ENCODE peak calls at places on chromosomes 2 and 18, in ten cellular contexts. A is stomach, E is lower lobe of right lung, R is right cardiac atrium, T is aorta, H is AG04450, P is brain microvascular endothelial cell, Y is body of pancreas, G is astrocyte, J is spleen. Q is an unnamed sample.

GRCh38 chr2:219461669-219462068 is 27.0 kb downstream of the SPEG start:
- DNase-seq in E (no peak), R (peak; percentile 13), A (no peak), P (no peak), Y (no peak), J (no peak), G (no peak), T (no peak), H (no peak), Q (no peak)

GRCh38 chr18:13605901-13606300 is 120.5 kb downstream of the FAM210A start:
- DNase-seq in A (no peak), R (no peak), P (no peak), H (no peak), Y (no peak), J (peak; percentile 41), E (no peak), T (no peak), G (no peak), Q (no peak)

GRCh38 chr2:74109551-74109950 is 38.2 kb downstream of the BOLA3 start:
- DNase-seq in T (no peak), R (no peak), A (no peak), G (no peak), H (no peak), E (no peak), Y (no peak), P (no peak), J (no peak), Q (no peak)

GRCh38 chr2:75200140-75200985 is 1.0 kb upstream of the TACR1 start:
- DNase-seq in Y (peak; percentile 87), R (peak; percentile 63), H (no peak), A (peak; percentile 79), J (peak; percentile 79), G (peak; percentile 39), E (peak; percentile 72), T (peak; percentile 87), P (no peak), Q (peak; percentile 65)

GRCh38 chr18:36078751-36079529 is 11.6 kb upstream of the RPRD1A start:
- DNase-seq in A (no peak), G (peak; percentile 82), H (peak; percentile 30), E (no peak), P (peak; percentile 74), R (no peak), T (no peak), Y (no peak), J (no peak), Q (peak; percentile 49)

GRCh38 chr2:145323512-145323911 is 803.6 kb upstream of the ZEB2 start:
- DNase-seq in T (no peak), P (no peak), H (no peak), E (no peak), J (no peak), R (no peak), A (no peak), Y (no peak), G (peak; percentile 54), Q (peak; percentile 51)

GRCh38 chr18:12770469-12771219 is 67.8 kb downstream of the PSMG2 start:
- DNase-seq in Y (no peak), R (no peak), J (peak; percentile 13), G (no peak), H (no peak), T (no peak), E (no peak), A (no peak), P (no peak), Q (no peak)

GRCh38 chr18:10916387-10916786 is 233.0 kb downstream of the PIEZO2 start:
- DNase-seq in A (no peak), G (no peak), R (peak; percentile 9), J (no peak), T (no peak), P (no peak), Y (no peak), H (no peak), E (no peak), Q (no peak)

GRCh38 chr2:197212344-197213262 is 98.0 kb downstream of the ANKRD44 start:
- DNase-seq in A (no peak), G (peak; percentile 42), E (no peak), P (no peak), Y (no peak), H (no peak), R (no peak), T (no peak), J (no peak), Q (no peak)

GRCh38 chr18:12305930-12306629 is 2.0 kb upstream of the TUBB6 start:
- DNase-seq in Y (no peak), T (no peak), R (no peak), J (peak; percentile 65), H (no peak), A (no peak), E (no peak), G (no peak), P (no peak), Q (no peak)

GRCh38 chr18:74944676-74945075 is 264.3 kb downstream of the PTGR3 start:
- DNase-seq in G (peak; percentile 18), J (no peak), A (no peak), Y (no peak), R (no peak), T (no peak), P (no peak), E (no peak), H (no peak), Q (no peak)

GRCh38 chr2:132740081-132740480 is 70.1 kb upstream of the LYPD1 start:
- DNase-seq in J (no peak), T (no peak), A (no peak), P (no peak), Y (no peak), R (no peak), H (no peak), E (no peak), G (peak; percentile 14), Q (no peak)

GRCh38 chr18:45384137-45384998 is 230.9 kb upstream of the SLC14A2 start:
- DNase-seq in R (peak; percentile 41), E (no peak), T (peak; percentile 75), Y (peak; percentile 74), J (no peak), G (peak; percentile 25), P (peak; percentile 27), A (peak; percentile 59), H (no peak), Q (peak; percentile 70)

GRCh38 chr18:23883277-23883790 is 131.2 kb upstream of the TTC39C start:
- DNase-seq in R (no peak), T (no peak), G (no peak), E (no peak), H (no peak), A (no peak), J (no peak), Y (no peak), P (no peak), Q (peak; percentile 57)

GRCh38 chr18:2672872-2673271 is 17.3 kb downstream of the SMCHD1 start:
- DNase-seq in G (no peak), A (no peak), E (no peak), T (no peak), Y (no peak), H (no peak), R (no peak), J (no peak), P (no peak), Q (no peak)

GRCh38 chr2:150483532-150483931 is 3.9 kb downstream of the RND3 start:
- DNase-seq in T (no peak), Y (no peak), R (no peak), E (no peak), A (no peak), P (no peak), H (no peak), G (no peak), J (no peak), Q (no peak)

GRCh38 chr2:150482667-150483260 is 4.7 kb downstream of the RND3 start:
- DNase-seq in G (no peak), J (no peak), A (no peak), E (no peak), P (no peak), T (no peak), H (no peak), Y (no peak), R (no peak), Q (no peak)

GRCh38 chr2:150480971-150481830 is 6.3 kb downstream of the RND3 start:
- DNase-seq in G (no peak), P (no peak), J (no peak), R (no peak), A (no peak), Y (no peak), E (no peak), T (no peak), H (no peak), Q (no peak)

GRCh38 chr2:150480241-150480640 is 7.2 kb downstream of the RND3 start:
- DNase-seq in T (no peak), E (no peak), G (peak; percentile 85), P (no peak), J (no peak), Y (no peak), H (no peak), R (no peak), A (peak; percentile 34), Q (peak; percentile 85)

GRCh38 chr2:150482111-150482510 is 5.4 kb downstream of the RND3 start:
- DNase-seq in G (no peak), A (no peak), Y (no peak), P (no peak), H (no peak), J (no peak), R (no peak), T (no peak), E (no peak), Q (no peak)
- H3K27ac ChIP-seq in G (peak overlapping the region; percentile 79), A (no peak overlapping the region), Y (no peak overlapping the region), P (peak overlapping the region; percentile 86), H (no peak overlapping the region), J (peak overlapping the region; percentile 82), R (no peak overlapping the region), T (no peak overlapping the region), E (no peak overlapping the region), Q (peak overlapping the region; percentile 95)

GRCh38 chr2:109210431-109211200 is 81.6 kb downstream of the SH3RF3 start:
- DNase-seq in P (no peak), G (peak; percentile 35), E (no peak), Y (no peak), T (no peak), H (no peak), R (no peak), A (no peak), J (no peak), Q (peak; percentile 81)
- H3K27ac ChIP-seq in P (no peak overlapping the region), G (no peak overlapping the region), E (no peak overlapping the region), Y (peak overlapping the region; percentile 61), T (peak overlapping the region; percentile 12), H (no peak overlapping the region), R (no peak overlapping the region), A (no peak overlapping the region), J (no peak overlapping the region), Q (no peak overlapping the region)

GRCh38 chr2:11512431-11512830 is 21.4 kb upstream of the GREB1 start:
- DNase-seq in E (no peak), P (no peak), G (no peak), Y (no peak), T (no peak), H (no peak), J (no peak), A (no peak), R (no peak), Q (no peak)
- H3K27ac ChIP-seq in E (no peak overlapping the region), P (no peak overlapping the region), G (no peak overlapping the region), Y (no peak overlapping the region), T (no peak overlapping the region), H (no peak overlapping the region), J (no peak overlapping the region), A (no peak overlapping the region), R (no peak overlapping the region), Q (no peak overlapping the region)

GRCh38 chr18:63181706-63182105 is 137.9 kb downstream of the BCL2 start:
- DNase-seq in A (no peak), Y (no peak), E (no peak), J (peak; percentile 39), R (no peak), T (no peak), P (no peak), G (no peak), H (no peak), Q (no peak)
- H3K27ac ChIP-seq in A (no peak overlapping the region), Y (no peak overlapping the region), E (no peak overlapping the region), J (no peak overlapping the region), R (no peak overlapping the region), T (no peak overlapping the region), P (no peak overlapping the region), G (no peak overlapping the region), H (no peak overlapping the region), Q (no peak overlapping the region)